ENCODE peak calls at places on chromosomes 3 and 15, in six cellular contexts. R is left ventricle myocardium superior, U is T-helper 17 cell, C is psoas muscle, X is heart left ventricle, V is foreskin keratinocyte. S is an unnamed sample.

GRCh38 chr15:88247914-88248313 is 8.6 kb downstream of the NTRK3 start:
- ATAC-seq in R (peak), U (no peak), C (peak), X (no peak), V (no peak), S (no peak)

GRCh38 chr15:54150255-54150654 is 172.0 kb downstream of the UNC13C start:
- ATAC-seq in R (no peak), U (no peak), C (no peak), X (no peak), V (peak), S (no peak)

GRCh38 chr3:90091557-90091956 is 984.1 kb downstream of the EPHA3 start:
- ATAC-seq in R (peak), U (no peak), C (no peak), X (peak), V (peak), S (no peak)

GRCh38 chr3:74756586-74756985 is 142.1 kb upstream of the CNTN3 start:
- ATAC-seq in R (no peak), U (no peak), C (no peak), X (no peak), V (no peak), S (no peak)

GRCh38 chr3:181711325-181712135 is at the start of gene SOX2:
- ATAC-seq in R (peak), U (peak), C (peak), X (no peak), V (peak), S (no peak)

GRCh38 chr3:182837855-182838454 is 44.7 kb downstream of the ATP11B start:
- ATAC-seq in R (no peak), U (no peak), C (no peak), X (no peak), V (no peak), S (no peak)

GRCh38 chr15:88267720-88268119 is 11.2 kb upstream of the NTRK3 start:
- ATAC-seq in R (no peak), U (no peak), C (no peak), X (no peak), V (no peak), S (no peak)

GRCh38 chr3:42148982-42149432 is 57.9 kb downstream of the TRAK1 start:
- ATAC-seq in R (peak), U (no peak), C (peak), X (peak), V (peak), S (no peak)

GRCh38 chr3:190305406-190305805 is 16.8 kb downstream of the CLDN1 start:
- ATAC-seq in R (no peak), U (no peak), C (no peak), X (no peak), V (peak), S (no peak)

GRCh38 chr3:138781012-138781470 is 53.7 kb downstream of the PIK3CB start:
- ATAC-seq in R (no peak), U (peak), C (no peak), X (no peak), V (no peak), S (no peak)

GRCh38 chr3:62127116-62127515 is 246.2 kb downstream of the FEZF2 start:
- ATAC-seq in R (no peak), U (no peak), C (no peak), X (no peak), V (no peak), S (no peak)

GRCh38 chr15:80436511-80437307 is 32.5 kb downstream of the ARNT2 start:
- ATAC-seq in R (no peak), U (no peak), C (no peak), X (no peak), V (peak), S (no peak)

GRCh38 chr3:172272699-172273098 is 175.6 kb downstream of the GHSR start:
- ATAC-seq in R (peak), U (no peak), C (no peak), X (no peak), V (no peak), S (no peak)

GRCh38 chr15:22869856-22870255 is 31.4 kb downstream of the NIPA2 start:
- ATAC-seq in R (no peak), U (no peak), C (no peak), X (no peak), V (no peak), S (no peak)

GRCh38 chr15:66661432-66662096 is 40.5 kb upstream of the SMAD6 start:
- ATAC-seq in R (peak), U (no peak), C (no peak), X (peak), V (no peak), S (no peak)

GRCh38 chr15:98121957-98122356 is 161.5 kb downstream of the ARRDC4 start:
- ATAC-seq in R (no peak), U (no peak), C (no peak), X (no peak), V (no peak), S (no peak)

GRCh38 chr15:73237910-73238309 is 130.8 kb downstream of the HCN4 start:
- ATAC-seq in R (no peak), U (no peak), C (no peak), X (no peak), V (no peak), S (no peak)

GRCh38 chr3:134576831-134577230 is 74.0 kb downstream of the KY start:
- ATAC-seq in R (no peak), U (no peak), C (no peak), X (no peak), V (no peak), S (no peak)

GRCh38 chr3:126186271-126186670 is 5.9 kb upstream of the ALDH1L1 start:
- ATAC-seq in R (no peak), U (no peak), C (no peak), X (no peak), V (no peak), S (no peak)

GRCh38 chr3:99938270-99938955 is 120.8 kb downstream of the CMSS1 start:
- ATAC-seq in R (no peak), U (no peak), C (peak), X (no peak), V (no peak), S (peak)

GRCh38 chr3:17116007-17116659 is 231.4 kb downstream of the PLCL2 start:
- ATAC-seq in R (peak), U (no peak), C (no peak), X (no peak), V (no peak), S (no peak)

GRCh38 chr15:42156266-42156922 is at the start of gene PLA2G4F:
- ATAC-seq in R (peak), U (no peak), C (peak), X (no peak), V (peak), S (no peak)

GRCh38 chr15:34216527-34217270 is 6.8 kb upstream of the KATNBL1 start:
- ATAC-seq in R (no peak), U (no peak), C (no peak), X (no peak), V (no peak), S (no peak)

GRCh38 chr15:30939161-30939560 is 35.4 kb downstream of the FAN1 start:
- ATAC-seq in R (peak), U (no peak), C (no peak), X (no peak), V (no peak), S (no peak)

GRCh38 chr3:73808862-73809509 is 184.2 kb upstream of the PDZRN3 start:
- ATAC-seq in R (no peak), U (no peak), C (no peak), X (no peak), V (peak), S (no peak)

GRCh38 chr3:116302087-116302747 is 143.1 kb downstream of the LSAMP start:
- ATAC-seq in R (no peak), U (no peak), C (no peak), X (no peak), V (peak), S (no peak)

GRCh38 chr3:33047842-33048834 is 48.8 kb downstream of the GLB1 start:
- ATAC-seq in R (peak), U (peak), C (no peak), X (no peak), V (peak), S (peak)

GRCh38 chr3:59737209-59737608 is 687.4 kb upstream of the CFAP20DC start:
- ATAC-seq in R (peak), U (no peak), C (no peak), X (no peak), V (no peak), S (no peak)

GRCh38 chr3:48879994-48880377 is 18.7 kb downstream of the SLC25A20 start:
- ATAC-seq in R (no peak), U (no peak), C (no peak), X (no peak), V (no peak), S (peak)

GRCh38 chr15:63994073-63994600 is 52.1 kb downstream of the DAPK2 start:
- ATAC-seq in R (no peak), U (no peak), C (no peak), X (no peak), V (no peak), S (no peak)

GRCh38 chr3:129979891-129980290 is 5.4 kb downstream of the TRH start:
- ATAC-seq in R (no peak), U (no peak), C (no peak), X (no peak), V (no peak), S (no peak)

GRCh38 chr15:25333049-25333448 is 105.8 kb downstream of the UBE3A start:
- ATAC-seq in R (no peak), U (no peak), C (no peak), X (no peak), V (no peak), S (no peak)

GRCh38 chr3:25174251-25174650 is 253.8 kb upstream of the RARB start:
- ATAC-seq in R (no peak), U (no peak), C (no peak), X (no peak), V (no peak), S (no peak)

GRCh38 chr15:52716536-52716935 is 37.3 kb upstream of the ATOSA start:
- ATAC-seq in R (no peak), U (no peak), C (no peak), X (no peak), V (no peak), S (no peak)

GRCh38 chr3:32913790-32914446 is 37.5 kb upstream of the CCR4 start:
- ATAC-seq in R (peak), U (no peak), C (no peak), X (no peak), V (peak), S (peak)

GRCh38 chr3:117788086-117788485 is 1078.5 kb downstream of the TUSC7 start:
- ATAC-seq in R (no peak), U (no peak), C (no peak), X (no peak), V (no peak), S (no peak)

GRCh38 chr15:40105517-40106202 is 3.0 kb downstream of the BMF start:
- ATAC-seq in R (no peak), U (peak), C (no peak), X (no peak), V (no peak), S (peak)

GRCh38 chr3:10248184-10248983 is at the start of gene TATDN2:
- ATAC-seq in R (peak), U (peak), C (peak), X (peak), V (peak), S (peak)

S was measured in stimulated activated memory B cell treated with anti-CD40 and anti-IgM and Interleukin-4, amounts not matched to agents 10 μg/mL and 1 μg/mL and 100 μg/mL, for 72 hours.